ENCODE peak calls at places on chromosomes 16 and 17, in six cellular contexts. Y is AG04450; M is psoas muscle; A is cardiac muscle cell; K is CD8-positive, alpha-beta T cell; O is sigmoid colon. B is an unnamed sample.

GRCh38 chr17:27458524-27458908 is 2.3 kb downstream of the KSR1 start:
- DNase-seq in K (no peak), O (no peak), Y (no peak), A (no peak), M (no peak), B (no peak)

GRCh38 chr17:71111945-71112344 is 942.6 kb downstream of the KCNJ2 start:
- DNase-seq in K (no peak), A (no peak), M (no peak), Y (no peak), O (no peak), B (no peak)

GRCh38 chr17:65027305-65027704 is 29.2 kb downstream of the GNA13 start:
- DNase-seq in A (no peak), K (peak), O (no peak), Y (no peak), M (no peak), B (no peak)

GRCh38 chr17:51585514-51586104 is 325.3 kb downstream of the UTP18 start:
- DNase-seq in Y (no peak), O (no peak), K (no peak), A (peak), M (no peak), B (no peak)

GRCh38 chr17:29837531-29837930 is 92.5 kb downstream of the SSH2 start:
- DNase-seq in O (no peak), M (no peak), Y (no peak), A (no peak), K (no peak), B (no peak)

GRCh38 chr17:72234951-72235350 is 114.1 kb downstream of the SOX9 start:
- DNase-seq in O (no peak), M (no peak), A (peak), Y (no peak), K (no peak), B (no peak)

GRCh38 chr17:50114849-50115357 is 15.1 kb downstream of the SAMD14 start:
- DNase-seq in K (peak), Y (no peak), M (no peak), A (peak), O (no peak), B (no peak)

GRCh38 chr17:57557363-57557762 is 187.7 kb downstream of the CCDC182 start:
- DNase-seq in M (no peak), O (no peak), K (no peak), A (no peak), Y (no peak), B (no peak)

GRCh38 chr16:50584033-50584722 is 36.0 kb downstream of the NKD1 start:
- DNase-seq in A (no peak), O (no peak), K (no peak), Y (no peak), M (no peak), B (peak)

GRCh38 chr17:65554568-65555223 is 6.8 kb downstream of the AXIN2 start:
- DNase-seq in K (no peak), M (peak), Y (no peak), A (peak), O (peak), B (no peak)

GRCh38 chr17:82962163-82962720 is 117.2 kb upstream of the METRNL start:
- DNase-seq in A (no peak), M (peak), K (no peak), Y (no peak), O (peak), B (peak)

GRCh38 chr17:7862692-7863437 is 5.1 kb downstream of the CYB5D1 start:
- DNase-seq in A (peak), O (peak), K (peak), Y (no peak), M (no peak), B (no peak)

GRCh38 chr16:85834741-85835140 is 35.2 kb downstream of the COX4I1 start:
- DNase-seq in Y (no peak), A (no peak), M (no peak), O (no peak), K (no peak), B (peak)

GRCh38 chr17:29066053-29066452 is 23.1 kb downstream of the PIPOX start:
- DNase-seq in Y (no peak), O (no peak), K (no peak), M (no peak), A (no peak), B (no peak)

GRCh38 chr17:58413684-58414083 is 3.6 kb downstream of the RNF43 start:
- DNase-seq in Y (no peak), M (no peak), A (no peak), K (no peak), O (no peak), B (no peak)

DNA sequence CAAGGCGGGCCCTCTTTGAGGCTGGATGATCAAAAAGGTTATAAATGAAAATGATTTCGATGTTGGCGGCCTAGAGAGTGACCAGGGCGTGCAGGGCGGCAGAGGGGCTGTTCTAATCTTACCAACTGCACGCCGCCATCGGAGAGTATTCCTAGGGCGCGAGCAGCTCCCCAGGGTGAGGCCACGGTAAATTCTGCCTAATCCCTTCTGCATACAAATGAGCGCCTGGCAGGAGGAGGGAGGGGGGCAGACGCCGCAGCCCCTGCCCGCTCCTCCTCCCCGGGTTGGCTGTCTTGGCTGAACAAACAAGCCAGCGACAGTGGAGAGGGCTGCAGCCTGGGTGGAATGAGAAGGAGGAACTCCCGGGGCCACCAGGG is 183.5 kb downstream of the C16orf78 start:
- DNase-seq in Y (no peak), K (no peak), O (no peak), A (peak), M (no peak), B (peak)
- H3K4me3 ChIP-seq in Y (no peak), K (no peak), O (no peak), A (no peak), M (peak), B (no peak)

GRCh38 chr16:2324296-2324859 is 16.1 kb downstream of the ABCA3 start:
- DNase-seq in M (no peak), O (no peak), K (no peak), Y (no peak), A (no peak), B (no peak)
- H3K4me3 ChIP-seq in M (no peak), O (no peak), K (no peak), Y (no peak), A (no peak), B (no peak)

GRCh38 chr16:90050969-90051368 is 26.2 kb downstream of the PRDM7 start:
- DNase-seq in M (no peak), A (no peak), O (no peak), Y (no peak), K (no peak), B (no peak)
- H3K4me3 ChIP-seq in M (no peak), A (no peak), O (no peak), Y (no peak), K (no peak), B (no peak)

GRCh38 chr16:9070295-9070694 is 21.1 kb upstream of the HAPSTR1 start:
- DNase-seq in K (no peak), M (no peak), Y (no peak), O (no peak), A (no peak), B (peak)
- H3K4me3 ChIP-seq in K (no peak), M (no peak), Y (no peak), O (no peak), A (no peak), B (no peak)

GRCh38 chr17:76530826-76531500 is 6.5 kb downstream of the CYGB start:
- DNase-seq in O (no peak), A (no peak), K (no peak), M (peak), Y (no peak), B (no peak)
- H3K4me3 ChIP-seq in O (no peak), A (no peak), K (no peak), M (no peak), Y (no peak), B (no peak)

DNA sequence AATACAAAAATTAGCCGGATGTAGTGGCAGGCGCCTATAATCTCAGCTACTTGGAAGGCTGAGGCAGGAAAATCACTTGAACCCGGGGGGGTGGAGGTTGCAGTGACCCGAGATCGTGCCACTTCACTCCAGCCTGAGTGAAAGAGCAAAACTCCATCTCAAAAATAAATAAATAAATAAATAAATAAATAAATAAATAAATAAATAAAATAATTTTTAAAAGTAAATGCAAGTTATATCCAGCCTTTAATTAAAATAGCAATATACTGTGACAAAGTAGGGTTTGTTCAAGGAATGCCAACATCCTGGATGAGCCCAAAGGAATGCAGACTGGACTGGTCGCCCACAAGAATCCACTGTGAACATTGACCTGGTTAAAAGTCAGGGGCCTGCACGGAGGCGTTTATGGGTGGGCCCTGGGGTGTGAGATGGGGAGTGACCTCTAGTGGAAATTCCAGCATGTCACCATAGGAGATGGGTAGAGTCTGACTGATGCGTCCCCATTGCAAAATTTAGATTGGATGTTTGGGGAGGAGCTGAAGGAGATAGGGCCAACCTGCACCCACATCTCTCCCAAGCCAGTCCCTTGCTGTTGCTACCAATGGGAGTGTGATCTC is 9.7 kb upstream of the PIK3R5 start:
- DNase-seq in O (no peak), K (no peak), M (no peak), A (no peak), Y (no peak), B (no peak)
- H3K4me3 ChIP-seq in O (no peak), K (no peak), M (no peak), A (no peak), Y (no peak), B (no peak)

GRCh38 chr17:63848834-63849689 is 6.6 kb upstream of the SMARCD2 start:
- DNase-seq in Y (peak), M (peak), K (peak), O (peak), A (peak), B (peak)

GRCh38 chr17:63847525-63848249 is 5.2 kb upstream of the SMARCD2 start:
- DNase-seq in O (peak), A (no peak), M (peak), K (no peak), Y (no peak), B (peak)

GRCh38 chr17:63854709-63855108 is 12.2 kb upstream of the SMARCD2 start:
- DNase-seq in K (no peak), A (no peak), Y (no peak), M (no peak), O (no peak), B (peak)

GRCh38 chr17:63853260-63853659 is 10.8 kb upstream of the SMARCD2 start:
- DNase-seq in K (no peak), Y (no peak), M (no peak), O (no peak), A (no peak), B (peak)

DNA sequence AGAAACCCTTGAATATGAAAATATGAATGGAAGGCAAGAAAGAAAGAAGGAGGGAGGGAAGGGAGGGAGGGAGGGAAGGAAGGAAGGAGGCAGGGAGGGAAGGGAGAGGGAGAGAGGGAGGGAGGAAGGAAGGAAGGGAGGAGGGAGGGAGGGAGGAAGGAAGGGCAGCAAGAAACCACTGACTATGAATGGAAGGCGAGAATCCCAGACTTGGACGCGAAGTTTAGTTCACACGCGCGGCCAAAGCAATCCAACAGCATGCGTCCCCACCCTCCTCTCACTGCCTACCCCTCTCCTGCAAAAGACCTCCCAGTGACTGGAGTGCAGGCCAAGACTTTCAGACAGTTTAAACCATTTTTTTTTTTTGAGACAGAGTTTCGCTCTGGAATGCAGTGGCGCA is 7.9 kb upstream of the SMARCD2 start:
- DNase-seq in M (peak), Y (no peak), O (peak), A (no peak), K (no peak), B (peak)
- H3K4me3 ChIP-seq in M (no peak), Y (no peak), O (no peak), A (no peak), K (no peak), B (no peak)

DNA sequence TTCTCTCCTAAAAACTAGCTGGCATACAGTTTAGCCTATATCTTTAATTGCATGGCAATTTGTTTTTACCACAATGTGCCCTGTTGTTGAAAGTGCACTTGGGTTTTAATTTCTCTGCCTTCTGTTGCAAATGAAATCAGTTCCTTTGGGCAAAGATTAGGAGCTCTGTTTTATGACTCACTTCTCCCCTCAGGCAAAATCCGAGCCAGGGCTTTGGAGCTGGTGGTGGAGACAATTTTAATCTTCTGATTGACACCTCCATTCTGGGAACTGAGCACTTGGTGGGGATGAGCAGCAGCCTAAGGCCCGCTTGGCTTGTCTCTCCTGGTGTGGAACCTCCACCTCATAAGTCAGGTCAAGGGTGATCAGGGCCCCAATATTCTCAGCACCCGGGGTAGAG is 13.3 kb upstream of the MYH8 start:
- DNase-seq in O (no peak), K (no peak), M (no peak), A (no peak), Y (no peak), B (no peak)
- H3K4me3 ChIP-seq in O (no peak), K (no peak), M (no peak), A (no peak), Y (no peak), B (no peak)

GRCh38 chr17:46850688-46851028 is 725 bp upstream of the WNT9B start:
- DNase-seq in A (no peak), O (no peak), Y (no peak), K (no peak), M (no peak), B (no peak)

GRCh38 chr17:46853896-46854444 is 2.6 kb downstream of the WNT9B start:
- DNase-seq in A (no peak), O (no peak), M (no peak), K (no peak), Y (no peak), B (peak)

GRCh38 chr17:46854515-46854914 is 3.1 kb downstream of the WNT9B start:
- DNase-seq in O (no peak), Y (no peak), A (no peak), K (no peak), M (no peak), B (peak)

GRCh38 chr17:46848534-46848933 is 2.8 kb upstream of the WNT9B start:
- DNase-seq in K (no peak), O (no peak), A (no peak), Y (no peak), M (no peak), B (peak)

GRCh38 chr17:46851029-46851741 is at the start of gene WNT9B:
- DNase-seq in O (no peak), K (no peak), M (no peak), Y (no peak), A (peak), B (no peak)
- H3K4me3 ChIP-seq in O (peak), K (no peak), M (peak), Y (peak), A (peak), B (peak)